ENCODE peak calls at places on chromosome 13, in eight cellular contexts. One of them, this sample, is unnamed. For H3K27me3 and H3K9me3, the result is how much of the 10 kb centered on the place peaks cover.

GRCh38 chr13:25037057-25037813 is 58.7 kb upstream of the PABPC3 start:
- DNase-seq in astrocyte: peak
- DNase-seq in body of pancreas: peak
- DNase-seq in suprapubic skin: no peak
- DNase-seq in tibial nerve: peak
- DNase-seq in thoracic aorta: no peak
- DNase-seq in heart right ventricle: no peak
- DNase-seq in tibial artery: no peak
- DNase-seq in this sample: peak

GRCh38 chr13:43908156-43909126 is 28.7 kb downstream of the LACC1 start:
- DNase-seq in astrocyte: peak
- DNase-seq in body of pancreas: peak
- DNase-seq in suprapubic skin: no peak
- DNase-seq in tibial nerve: peak
- DNase-seq in thoracic aorta: no peak
- DNase-seq in heart right ventricle: no peak
- DNase-seq in tibial artery: no peak
- DNase-seq in this sample: no peak

GRCh38 chr13:60617863-60618733 is 221.1 kb downstream of the TDRD3 start:
- DNase-seq in astrocyte: peak
- DNase-seq in body of pancreas: no peak
- DNase-seq in suprapubic skin: no peak
- DNase-seq in tibial nerve: peak
- DNase-seq in thoracic aorta: no peak
- DNase-seq in heart right ventricle: no peak
- DNase-seq in tibial artery: no peak
- DNase-seq in this sample: peak

GRCh38 chr13:26787961-26788360 is 27.4 kb upstream of the GPR12 start:
- DNase-seq in astrocyte: no peak
- DNase-seq in body of pancreas: no peak
- DNase-seq in suprapubic skin: no peak
- DNase-seq in tibial nerve: no peak
- DNase-seq in thoracic aorta: no peak
- DNase-seq in heart right ventricle: no peak
- DNase-seq in tibial artery: no peak
- DNase-seq in this sample: no peak

GRCh38 chr13:101529419-101529818 is 76.9 kb downstream of the ITGBL1 start:
- DNase-seq in astrocyte: peak
- DNase-seq in body of pancreas: no peak
- DNase-seq in suprapubic skin: peak
- DNase-seq in tibial nerve: peak
- DNase-seq in thoracic aorta: no peak
- DNase-seq in heart right ventricle: no peak
- DNase-seq in tibial artery: peak
- DNase-seq in this sample: no peak

GRCh38 chr13:100608906-100609305 is 20.3 kb upstream of the GGACT start:
- DNase-seq in astrocyte: peak
- DNase-seq in body of pancreas: no peak
- DNase-seq in suprapubic skin: no peak
- DNase-seq in tibial nerve: no peak
- DNase-seq in thoracic aorta: no peak
- DNase-seq in heart right ventricle: no peak
- DNase-seq in tibial artery: no peak
- DNase-seq in this sample: no peak

GRCh38 chr13:89393758-89394157 is 1722.6 kb downstream of the SLITRK5 start:
- DNase-seq in astrocyte: peak
- DNase-seq in body of pancreas: no peak
- DNase-seq in suprapubic skin: no peak
- DNase-seq in tibial nerve: no peak
- DNase-seq in thoracic aorta: no peak
- DNase-seq in heart right ventricle: no peak
- DNase-seq in tibial artery: no peak
- DNase-seq in this sample: no peak

GRCh38 chr13:41791056-41791455 is 169.9 kb downstream of the VWA8 start:
- DNase-seq in astrocyte: no peak
- DNase-seq in body of pancreas: no peak
- DNase-seq in suprapubic skin: no peak
- DNase-seq in tibial nerve: no peak
- DNase-seq in thoracic aorta: no peak
- DNase-seq in heart right ventricle: no peak
- DNase-seq in tibial artery: no peak
- DNase-seq in this sample: no peak

GRCh38 chr13:74171621-74172020 is 37.4 kb upstream of the KLF12 start:
- DNase-seq in astrocyte: no peak
- DNase-seq in body of pancreas: no peak
- DNase-seq in suprapubic skin: no peak
- DNase-seq in tibial nerve: no peak
- DNase-seq in thoracic aorta: no peak
- DNase-seq in heart right ventricle: no peak
- DNase-seq in tibial artery: no peak
- DNase-seq in this sample: no peak

GRCh38 chr13:41107584-41108014 is 25.0 kb downstream of the KBTBD6 start:
- DNase-seq in astrocyte: no peak
- DNase-seq in body of pancreas: no peak
- DNase-seq in suprapubic skin: no peak
- DNase-seq in tibial nerve: no peak
- DNase-seq in thoracic aorta: no peak
- DNase-seq in heart right ventricle: no peak
- DNase-seq in tibial artery: no peak
- DNase-seq in this sample: no peak

GRCh38 chr13:60348097-60348496 is 48.9 kb upstream of the TDRD3 start:
- DNase-seq in astrocyte: no peak
- DNase-seq in body of pancreas: peak
- DNase-seq in suprapubic skin: no peak
- DNase-seq in tibial nerve: no peak
- DNase-seq in thoracic aorta: no peak
- DNase-seq in heart right ventricle: no peak
- DNase-seq in tibial artery: no peak
- DNase-seq in this sample: no peak

GRCh38 chr13:60090579-60090978 is 73.1 kb downstream of the DIAPH3 start:
- DNase-seq in astrocyte: peak
- DNase-seq in body of pancreas: no peak
- DNase-seq in suprapubic skin: no peak
- DNase-seq in tibial nerve: no peak
- DNase-seq in thoracic aorta: no peak
- DNase-seq in heart right ventricle: no peak
- DNase-seq in tibial artery: no peak
- DNase-seq in this sample: no peak

GRCh38 chr13:77554079-77554478 is 18.6 kb downstream of the SCEL start:
- DNase-seq in astrocyte: no peak
- DNase-seq in body of pancreas: no peak
- DNase-seq in suprapubic skin: no peak
- DNase-seq in tibial nerve: no peak
- DNase-seq in thoracic aorta: no peak
- DNase-seq in heart right ventricle: no peak
- DNase-seq in tibial artery: no peak
- DNase-seq in this sample: no peak

GRCh38 chr13:71968025-71968424 is 101.0 kb upstream of the DACH1 start:
- DNase-seq in astrocyte: peak
- DNase-seq in body of pancreas: no peak
- DNase-seq in suprapubic skin: no peak
- DNase-seq in tibial nerve: no peak
- DNase-seq in thoracic aorta: no peak
- DNase-seq in heart right ventricle: no peak
- DNase-seq in tibial artery: no peak
- DNase-seq in this sample: peak

GRCh38 chr13:100584901-100585300 is 3.7 kb downstream of the GGACT start:
- DNase-seq in astrocyte: peak
- DNase-seq in body of pancreas: no peak
- DNase-seq in suprapubic skin: no peak
- DNase-seq in tibial nerve: no peak
- DNase-seq in thoracic aorta: no peak
- DNase-seq in heart right ventricle: no peak
- DNase-seq in tibial artery: no peak
- DNase-seq in this sample: no peak

GRCh38 chr13:51113186-51113881 is 2.3 kb upstream of the C13orf42 start:
- DNase-seq in astrocyte: no peak
- DNase-seq in body of pancreas: no peak
- DNase-seq in suprapubic skin: no peak
- DNase-seq in tibial nerve: no peak
- DNase-seq in thoracic aorta: no peak
- DNase-seq in heart right ventricle: no peak
- DNase-seq in tibial artery: no peak
- DNase-seq in this sample: no peak

GRCh38 chr13:51107996-51108395 is 3.1 kb downstream of the C13orf42 start:
- DNase-seq in astrocyte: no peak
- DNase-seq in body of pancreas: no peak
- DNase-seq in suprapubic skin: no peak
- DNase-seq in tibial nerve: no peak
- DNase-seq in thoracic aorta: no peak
- DNase-seq in heart right ventricle: no peak
- DNase-seq in tibial artery: no peak
- DNase-seq in this sample: no peak

GRCh38 chr13:51113969-51114368 is 2.9 kb upstream of the C13orf42 start:
- DNase-seq in astrocyte: no peak
- DNase-seq in body of pancreas: no peak
- DNase-seq in suprapubic skin: no peak
- DNase-seq in tibial nerve: no peak
- DNase-seq in thoracic aorta: no peak
- DNase-seq in heart right ventricle: no peak
- DNase-seq in tibial artery: no peak
- DNase-seq in this sample: no peak

GRCh38 chr13:51112771-51113170 is 1.7 kb upstream of the C13orf42 start:
- DNase-seq in astrocyte: no peak
- DNase-seq in body of pancreas: no peak
- DNase-seq in suprapubic skin: no peak
- DNase-seq in tibial nerve: no peak
- DNase-seq in thoracic aorta: no peak
- DNase-seq in heart right ventricle: no peak
- DNase-seq in tibial artery: no peak
- DNase-seq in this sample: no peak

DNA sequence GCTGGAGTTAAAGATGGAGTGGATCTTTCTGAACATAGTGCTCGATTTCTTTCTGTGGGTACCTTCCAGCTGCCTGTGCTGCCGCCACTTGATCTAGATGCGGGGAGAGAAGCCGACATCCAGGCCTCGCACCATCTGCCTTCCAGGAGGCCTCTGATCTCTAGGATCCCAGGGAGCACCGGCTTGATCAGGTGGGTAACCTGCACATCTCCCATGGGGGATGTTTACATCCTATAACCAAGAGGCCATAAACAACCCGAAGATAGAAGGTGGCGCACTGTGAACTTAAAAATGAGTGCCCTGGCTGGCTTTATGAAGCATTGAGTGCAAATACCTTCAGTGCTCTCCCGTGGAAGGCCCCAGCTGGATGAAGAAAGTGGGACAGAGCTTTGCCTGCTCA is at the start of gene C13orf42:
- DNase-seq in astrocyte: no peak
- DNase-seq in body of pancreas: no peak
- DNase-seq in suprapubic skin: no peak
- DNase-seq in tibial nerve: no peak
- DNase-seq in thoracic aorta: no peak
- DNase-seq in heart right ventricle: no peak
- DNase-seq in tibial artery: no peak
- DNase-seq in this sample: no peak
- H3K27me3 ChIP-seq in astrocyte: under half
- H3K27me3 ChIP-seq in body of pancreas: under half
- H3K27me3 ChIP-seq in suprapubic skin: under half
- H3K27me3 ChIP-seq in tibial nerve: under half
- H3K27me3 ChIP-seq in thoracic aorta: under half
- H3K27me3 ChIP-seq in heart right ventricle: under half
- H3K27me3 ChIP-seq in tibial artery: under half
- H3K27me3 ChIP-seq in this sample: under half

DNA sequence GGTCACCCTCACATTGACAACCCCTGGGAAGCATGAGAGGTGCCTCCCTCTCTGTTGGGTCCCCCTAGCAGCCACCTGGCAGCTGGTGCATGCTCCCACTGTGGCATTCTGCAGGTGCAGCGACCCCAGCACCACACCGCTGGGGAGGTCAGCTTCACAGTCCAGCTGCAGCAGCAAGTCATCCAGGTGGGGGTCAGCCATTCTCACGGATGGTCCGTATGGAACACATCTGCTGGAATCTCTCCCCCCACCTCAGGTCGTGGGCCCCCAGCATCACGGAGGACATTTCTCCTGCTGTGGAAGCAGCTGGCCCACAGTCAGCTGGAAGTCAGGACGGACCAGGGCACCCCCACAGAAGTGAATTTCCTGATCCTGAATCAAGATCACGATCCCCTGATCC is 201.3 kb downstream of the COG6 start:
- DNase-seq in astrocyte: no peak
- DNase-seq in body of pancreas: no peak
- DNase-seq in suprapubic skin: no peak
- DNase-seq in tibial nerve: no peak
- DNase-seq in thoracic aorta: no peak
- DNase-seq in heart right ventricle: no peak
- DNase-seq in tibial artery: no peak
- DNase-seq in this sample: no peak
- H3K9me3 ChIP-seq in astrocyte: under half
- H3K9me3 ChIP-seq in body of pancreas: under half
- H3K9me3 ChIP-seq in suprapubic skin: under half
- H3K9me3 ChIP-seq in tibial nerve: under half
- H3K9me3 ChIP-seq in thoracic aorta: under half
- H3K9me3 ChIP-seq in heart right ventricle: under half
- H3K9me3 ChIP-seq in tibial artery: under half
- H3K9me3 ChIP-seq in this sample: under half

DNA sequence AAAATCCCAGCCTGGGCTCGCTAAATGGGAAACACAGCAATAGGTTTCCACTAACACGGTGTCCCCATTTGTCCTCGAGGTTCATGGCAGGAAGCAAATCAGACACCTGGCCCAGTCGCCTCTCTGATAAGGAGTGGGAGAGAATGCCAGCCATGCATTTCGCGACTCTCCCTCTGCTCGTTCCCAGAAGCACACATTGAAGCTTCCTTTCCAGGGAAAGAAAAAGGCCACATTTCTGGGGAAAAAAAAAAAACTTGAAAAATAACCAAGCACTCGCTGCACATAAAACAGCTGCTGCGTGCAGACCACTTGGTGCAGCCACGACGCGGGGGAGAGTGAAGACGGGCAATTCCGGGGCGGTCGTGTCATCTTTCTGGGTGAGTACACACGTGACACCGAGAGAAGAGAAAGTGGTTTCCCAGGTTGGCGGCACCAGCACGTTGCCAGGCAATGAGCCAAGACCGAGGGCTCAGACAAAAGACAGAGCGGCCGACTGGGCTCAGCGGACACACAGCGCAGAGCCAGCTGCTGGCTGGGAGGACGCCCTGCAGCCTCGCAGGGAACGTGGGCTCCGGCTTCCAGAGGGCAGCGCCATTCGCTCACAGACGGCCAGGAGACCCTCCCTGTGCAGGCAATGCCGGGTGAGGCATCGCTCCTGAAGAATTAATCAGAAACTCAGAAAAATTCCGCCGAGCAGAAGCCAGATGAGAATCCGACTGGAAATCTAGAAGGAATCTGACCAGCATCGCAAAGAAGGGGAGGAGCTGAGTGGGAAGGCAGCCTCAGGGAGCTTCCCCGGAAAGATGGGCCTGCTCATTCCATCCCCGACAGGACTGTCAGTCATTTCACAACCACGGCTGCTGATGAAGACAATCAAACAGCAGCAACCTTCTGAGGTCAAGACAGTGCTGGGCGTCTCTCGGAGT is 83.2 kb upstream of the IRS2 start:
- DNase-seq in astrocyte: peak
- DNase-seq in body of pancreas: peak
- DNase-seq in suprapubic skin: peak
- DNase-seq in tibial nerve: no peak
- DNase-seq in thoracic aorta: peak
- DNase-seq in heart right ventricle: peak
- DNase-seq in tibial artery: peak
- DNase-seq in this sample: no peak
- H3K27ac ChIP-seq in astrocyte: no peak
- H3K27ac ChIP-seq in body of pancreas: peak
- H3K27ac ChIP-seq in suprapubic skin: no peak
- H3K27ac ChIP-seq in tibial nerve: no peak
- H3K27ac ChIP-seq in thoracic aorta: peak
- H3K27ac ChIP-seq in heart right ventricle: peak
- H3K27ac ChIP-seq in tibial artery: peak
- H3K27ac ChIP-seq in this sample: no peak

GRCh38 chr13:107233541-107233940 is 665.6 kb upstream of the ARGLU1 start:
- DNase-seq in astrocyte: no peak
- DNase-seq in body of pancreas: no peak
- DNase-seq in suprapubic skin: no peak
- DNase-seq in tibial nerve: no peak
- DNase-seq in thoracic aorta: no peak
- DNase-seq in heart right ventricle: no peak
- DNase-seq in tibial artery: no peak
- DNase-seq in this sample: no peak
- H3K27me3 ChIP-seq in astrocyte: under half
- H3K27me3 ChIP-seq in body of pancreas: under half
- H3K27me3 ChIP-seq in suprapubic skin: under half
- H3K27me3 ChIP-seq in tibial nerve: under half
- H3K27me3 ChIP-seq in thoracic aorta: under half
- H3K27me3 ChIP-seq in heart right ventricle: under half
- H3K27me3 ChIP-seq in tibial artery: under half
- H3K27me3 ChIP-seq in this sample: under half

This sample was measured in iPS DF 6.9.